ENCODE peak calls at places on chromosomes 11 and 22, in ten cellular contexts. B, J, I, H, R, O, Y, Z, V and P are unnamed samples.

GRCh38 chr11:762421-763072 is 14.7 kb downstream of the GATD1 start:
- DNase-seq in Z (peak), B (peak), V (peak), O (no peak), H (no peak), I (peak), J (peak), R (peak), Y (no peak), P (no peak)

GRCh38 chr11:78109011-78109685 is 29.5 kb upstream of the NDUFC2 start:
- DNase-seq in B (no peak), O (no peak), J (peak), Y (no peak), V (no peak), H (no peak), Z (no peak), I (no peak), R (no peak), P (no peak)

GRCh38 chr11:125674210-125674609 is 6.4 kb downstream of the ACRV1 start:
- DNase-seq in I (no peak), H (no peak), Z (no peak), V (no peak), O (no peak), R (no peak), J (no peak), Y (no peak), B (no peak), P (no peak)

GRCh38 chr11:134509381-134510068 is 97.5 kb upstream of the B3GAT1 start:
- DNase-seq in H (no peak), V (no peak), B (no peak), J (no peak), R (no peak), Y (no peak), O (no peak), Z (no peak), I (no peak), P (no peak)

GRCh38 chr11:68678031-68678441 is 6.3 kb upstream of the GAL start:
- DNase-seq in H (no peak), Y (no peak), Z (no peak), I (no peak), V (no peak), R (no peak), O (no peak), B (no peak), J (no peak), P (no peak)

GRCh38 chr11:66221726-66222236 is 46.7 kb upstream of the RAB1B start:
- DNase-seq in Z (no peak), H (peak), B (no peak), R (no peak), O (peak), I (peak), Y (no peak), V (peak), J (peak), P (no peak)

GRCh38 chr22:25167834-25168601 is 31.6 kb upstream of the CRYBB3 start:
- DNase-seq in H (no peak), V (no peak), I (peak), B (no peak), Y (no peak), R (peak), J (no peak), O (no peak), Z (no peak), P (no peak)

GRCh38 chr11:94747136-94748110 is 20.7 kb upstream of the AMOTL1 start:
- DNase-seq in Y (no peak), O (no peak), B (peak), H (no peak), J (no peak), Z (no peak), R (no peak), I (peak), V (peak), P (no peak)

GRCh38 chr11:84648413-84648812 is 978.7 kb downstream of the DLG2 start:
- DNase-seq in R (no peak), O (no peak), Y (no peak), J (no peak), V (no peak), Z (no peak), I (no peak), B (no peak), H (no peak), P (no peak)

GRCh38 chr22:44472583-44472982 is 25.4 kb downstream of the RTL6 start:
- DNase-seq in J (no peak), O (no peak), B (no peak), H (no peak), V (no peak), Z (no peak), R (no peak), I (no peak), Y (no peak), P (no peak)

GRCh38 chr11:70103256-70103975 is 25.3 kb downstream of the ANO1 start:
- DNase-seq in J (no peak), R (no peak), V (no peak), Y (no peak), O (no peak), H (no peak), I (no peak), Z (no peak), B (no peak), P (no peak)

GRCh38 chr22:24588370-24588755 is 4.5 kb downstream of the LRRC75B start:
- DNase-seq in O (no peak), Z (no peak), Y (no peak), V (no peak), I (no peak), J (no peak), B (no peak), R (no peak), H (no peak), P (peak)

GRCh38 chr11:14672635-14673034 is 29.0 kb downstream of the PDE3B start:
- DNase-seq in B (peak), Z (no peak), H (no peak), V (no peak), Y (no peak), O (no peak), J (peak), I (peak), R (no peak), P (no peak)

GRCh38 chr11:46877580-46877979 is 31.5 kb upstream of the CKAP5 start:
- DNase-seq in I (no peak), Z (no peak), V (no peak), Y (no peak), B (no peak), O (no peak), H (no peak), R (no peak), J (no peak), P (no peak)

GRCh38 chr11:26297179-26297970 is 34.6 kb upstream of the ANO3 start:
- DNase-seq in Y (peak), V (peak), H (peak), R (peak), O (no peak), J (peak), I (peak), B (peak), Z (no peak), P (peak)

GRCh38 chr11:35623708-35624168 is 5.5 kb downstream of the FJX1 start:
- DNase-seq in V (peak), I (peak), H (no peak), Z (no peak), B (peak), Y (no peak), J (peak), O (no peak), R (no peak), P (no peak)

GRCh38 chr22:36871669-36872081 is 10.9 kb downstream of the NCF4 start:
- DNase-seq in R (no peak), J (no peak), Y (no peak), B (peak), H (no peak), O (no peak), V (peak), I (peak), Z (no peak), P (no peak)

GRCh38 chr11:87722756-87723599 is 452.3 kb downstream of the RAB38 start:
- DNase-seq in H (peak), R (peak), B (peak), Y (peak), I (peak), J (peak), O (no peak), V (peak), Z (no peak), P (no peak)

GRCh38 chr11:115993613-115994012 is 489.4 kb upstream of the CADM1 start:
- DNase-seq in O (no peak), J (no peak), Y (no peak), Z (no peak), I (no peak), B (no peak), R (no peak), V (no peak), H (no peak), P (no peak)

GRCh38 chr11:132060546-132060945 is 690.1 kb downstream of the NTM start:
- DNase-seq in J (no peak), I (peak), R (no peak), B (peak), Y (no peak), H (no peak), V (no peak), Z (no peak), O (no peak), P (no peak)

GRCh38 chr11:2566223-2567025 is 121.6 kb downstream of the KCNQ1 start:
- DNase-seq in B (no peak), J (no peak), Z (peak), O (no peak), V (no peak), I (no peak), H (no peak), R (peak), Y (no peak), P (no peak)

GRCh38 chr11:61731211-61731955 is 21.1 kb upstream of the MYRF start:
- DNase-seq in V (no peak), J (no peak), I (no peak), Y (no peak), R (no peak), Z (no peak), O (no peak), B (no peak), H (no peak), P (no peak)

GRCh38 chr11:10488581-10489443 is 33.7 kb downstream of the AMPD3 start:
- DNase-seq in H (peak), R (peak), I (no peak), V (no peak), O (no peak), B (no peak), J (no peak), Z (no peak), Y (no peak), P (no peak)

GRCh38 chr11:123197711-123198110 is 2.7 kb upstream of the CLMP start:
- DNase-seq in V (peak), B (peak), R (no peak), I (peak), Y (no peak), Z (no peak), O (no peak), H (no peak), J (peak), P (no peak)

GRCh38 chr22:41540006-41540315 is 4.3 kb downstream of the POLR3H start:
- DNase-seq in Z (no peak), O (no peak), I (no peak), V (no peak), R (no peak), Y (no peak), H (no peak), B (no peak), J (no peak), P (no peak)

GRCh38 chr22:48268771-48269552 is 1506.5 kb downstream of the TBC1D22A start:
- DNase-seq in H (no peak), Y (no peak), B (no peak), J (no peak), Z (no peak), R (no peak), O (no peak), I (no peak), V (no peak), P (no peak)

GRCh38 chr11:32006799-32007388 is 84.0 kb upstream of the RCN1 start:
- DNase-seq in R (peak), J (peak), H (peak), B (peak), Y (peak), Z (no peak), O (no peak), I (peak), V (peak), P (no peak)